ENCODE peak calls at places on chromosome 7, in six cellular contexts. J is HTR-8/SVneo, P is SK-N-DZ, K is HCT116, G is T-helper 22 cell, Y is hypothalamus. O is an unnamed sample.

GRCh38 chr7:24778543-24779282 is 21.4 kb upstream of the GSDME start:
- DNase-seq in J (no peak), P (no peak), K (no peak), G (no peak), Y (peak), O (no peak)

GRCh38 chr7:79822620-79823240 is 311.9 kb upstream of the GNAI1 start:
- DNase-seq in J (no peak), P (peak), K (no peak), G (no peak), Y (no peak), O (peak)

GRCh38 chr7:1531979-1532455 is 1.5 kb downstream of the MAFK start:
- DNase-seq in J (no peak), P (no peak), K (no peak), G (no peak), Y (no peak), O (no peak)

GRCh38 chr7:157498690-157499089 is 161.9 kb downstream of the DNAJB6 start:
- DNase-seq in J (no peak), P (no peak), K (no peak), G (no peak), Y (no peak), O (no peak)

GRCh38 chr7:44145419-44145968 is 4.4 kb upstream of the MYL7 start:
- DNase-seq in J (no peak), P (no peak), K (no peak), G (peak), Y (no peak), O (no peak)

GRCh38 chr7:21923663-21924062 is 22.0 kb downstream of the CDCA7L start:
- DNase-seq in J (no peak), P (no peak), K (no peak), G (no peak), Y (no peak), O (no peak)

GRCh38 chr7:81637527-81637926 is 132.3 kb downstream of the HGF start:
- DNase-seq in J (no peak), P (no peak), K (no peak), G (no peak), Y (no peak), O (no peak)

GRCh38 chr7:5854738-5855137 is 25.9 kb upstream of the OCM start:
- DNase-seq in J (no peak), P (no peak), K (no peak), G (no peak), Y (no peak), O (no peak)

GRCh38 chr7:33901847-33902246 is 3.5 kb upstream of the BMPER start:
- DNase-seq in J (no peak), P (no peak), K (no peak), G (no peak), Y (no peak), O (no peak)

GRCh38 chr7:90111-91063 is 102.0 kb upstream of the FAM20C start:
- DNase-seq in J (no peak), P (no peak), K (no peak), G (no peak), Y (no peak), O (no peak)